ENCODE peak calls at places on chromosomes 11 and 22, in six cellular contexts. N is activated T-cell treated with anti-CD3 and anti-CD28 coated beads for 24 hours, I is RCC 7860, W is IMR-90, V is iPS DF 6.9, K is bronchial epithelial cell. X is an unnamed sample.

GRCh38 chr11:57144531-57145320 is 37.0 kb upstream of the LRRC55 start:
- DNase-seq in V (no peak), N (no peak), W (no peak), I (no peak), K (no peak), X (no peak)

GRCh38 chr11:70467196-70468085 is 69.1 kb downstream of the CTTN start:
- DNase-seq in V (no peak), W (peak), K (peak), N (peak), I (peak), X (peak)

GRCh38 chr11:64334764-64335741 is 5.0 kb upstream of the CCDC88B start:
- DNase-seq in W (peak), I (peak), N (no peak), K (peak), V (no peak), X (peak)

GRCh38 chr11:65915821-65916251 is 3.0 kb downstream of the C11orf68 start:
- DNase-seq in W (peak), K (peak), I (peak), N (no peak), V (no peak), X (no peak)

GRCh38 chr22:35116817-35117216 is 50.9 kb downstream of the ISX start:
- DNase-seq in W (no peak), N (no peak), I (no peak), K (no peak), V (no peak), X (no peak)

GRCh38 chr22:37187891-37188761 is at the start of gene C1QTNF6:
- DNase-seq in N (no peak), K (peak), W (peak), I (peak), V (no peak), X (no peak)

GRCh38 chr11:105181100-105181499 is 41.5 kb upstream of the CARD18 start:
- DNase-seq in I (no peak), K (peak), V (no peak), N (no peak), W (peak), X (no peak)

GRCh38 chr11:2509481-2510001 is 64.7 kb downstream of the KCNQ1 start:
- DNase-seq in N (no peak), V (no peak), I (no peak), W (no peak), K (no peak), X (no peak)

GRCh38 chr22:44676441-44677298 is 25.3 kb upstream of the PRR5 start:
- DNase-seq in N (no peak), V (no peak), I (peak), K (no peak), W (peak), X (no peak)

GRCh38 chr11:72584293-72584921 is 89.8 kb downstream of the PDE2A start:
- DNase-seq in K (peak), V (no peak), N (peak), W (peak), I (no peak), X (no peak)

GRCh38 chr11:118234833-118235232 is 10.0 kb upstream of the JAML start:
- DNase-seq in V (no peak), K (no peak), W (no peak), I (no peak), N (no peak), X (no peak)

GRCh38 chr22:22037229-22037628 is 54.6 kb upstream of the TOP3B start:
- DNase-seq in I (no peak), W (no peak), N (no peak), V (no peak), K (no peak), X (no peak)

GRCh38 chr11:135004495-135004894 is 592.5 kb upstream of the B3GAT1 start:
- DNase-seq in I (no peak), V (no peak), N (no peak), K (no peak), W (no peak), X (no peak)

GRCh38 chr22:40853961-40854360 is 2.5 kb downstream of the ST13 start:
- DNase-seq in N (no peak), W (no peak), I (no peak), K (no peak), V (no peak), X (no peak)

GRCh38 chr11:134366279-134366678 is 34.5 kb downstream of the GLB1L2 start:
- DNase-seq in V (no peak), K (no peak), I (no peak), W (no peak), N (no peak), X (no peak)

GRCh38 chr11:17921620-17922473 is 91.0 kb downstream of the SERGEF start:
- DNase-seq in W (peak), I (no peak), V (no peak), N (no peak), K (peak), X (no peak)

GRCh38 chr11:64718084-64718779 is 4.8 kb downstream of the NRXN2 start:
- DNase-seq in V (no peak), I (no peak), K (no peak), N (no peak), W (no peak), X (no peak)

GRCh38 chr11:72721276-72721675 is 30.9 kb downstream of the ARAP1 start:
- DNase-seq in N (no peak), V (no peak), K (no peak), W (no peak), I (no peak), X (no peak)

GRCh38 chr11:68438658-68439259 is 21.8 kb upstream of the PPP6R3 start:
- DNase-seq in K (no peak), N (no peak), I (no peak), V (no peak), W (no peak), X (no peak)

GRCh38 chr11:62850911-62851806 is 11.8 kb upstream of the WDR74 start:
- DNase-seq in K (no peak), W (no peak), V (no peak), I (peak), N (no peak), X (no peak)

GRCh38 chr11:19553683-19554333 is 158.8 kb upstream of the NAV2 start:
- DNase-seq in V (peak), N (peak), I (peak), W (peak), K (peak), X (peak)

GRCh38 chr11:19789840-19790710 is 77.4 kb downstream of the NAV2 start:
- DNase-seq in N (no peak), I (no peak), V (no peak), K (no peak), W (peak), X (no peak)

GRCh38 chr11:129247129-129247528 is 55.0 kb upstream of the ARHGAP32 start:
- DNase-seq in W (peak), K (peak), V (no peak), N (no peak), I (peak), X (no peak)